ENCODE peak calls at places on chromosomes 7 and 10, in four cellular contexts. T, R, I and J are unnamed samples.

GRCh38 chr10:21572578-21572977 is 38.5 kb downstream of the MLLT10 start:
- DNase-seq in T (no peak), R (no peak), I (peak), J (no peak)

GRCh38 chr10:128735996-128736395 is 609.8 kb upstream of the MKI67 start:
- DNase-seq in T (no peak), R (no peak), I (no peak), J (no peak)

GRCh38 chr10:23270531-23270930 is 74.1 kb downstream of the C10orf67 start:
- DNase-seq in T (no peak), R (no peak), I (no peak), J (no peak)

GRCh38 chr10:118966131-118967125 is 63.1 kb upstream of the NANOS1 start:
- DNase-seq in T (no peak), R (no peak), I (no peak), J (no peak)

GRCh38 chr10:103192089-103192450 is 1.0 kb downstream of the NT5C2 start:
- DNase-seq in T (no peak), R (no peak), I (peak), J (no peak)

GRCh38 chr7:9718071-9718470 is 1255.6 kb upstream of the PHF14 start:
- DNase-seq in T (no peak), R (no peak), I (no peak), J (no peak)

GRCh38 chr10:72274730-72275350 is 1.1 kb downstream of the DDIT4 start:
- DNase-seq in T (peak), R (peak), I (peak), J (no peak)

GRCh38 chr10:88521806-88522205 is 61.3 kb downstream of the RNLS start:
- DNase-seq in T (no peak), R (no peak), I (no peak), J (no peak)

GRCh38 chr10:112790030-112790429 is 160.0 kb upstream of the TCF7L2 start:
- DNase-seq in T (no peak), R (no peak), I (no peak), J (no peak)

GRCh38 chr10:76184647-76185046 is 753.2 kb downstream of the LRMDA start:
- DNase-seq in T (no peak), R (no peak), I (no peak), J (no peak)

GRCh38 chr7:155951554-155952158 is 139.4 kb upstream of the SHH start:
- DNase-seq in T (no peak), R (no peak), I (peak), J (peak)

GRCh38 chr7:74178632-74179031 is 4.5 kb downstream of the EIF4H start:
- DNase-seq in T (no peak), R (no peak), I (peak), J (peak)

GRCh38 chr10:104077282-104078151 is 8.2 kb downstream of the COL17A1 start:
- DNase-seq in T (no peak), R (peak), I (no peak), J (no peak)

GRCh38 chr10:100347568-100348195 is 649 bp downstream of the SCD start:
- DNase-seq in T (no peak), R (no peak), I (peak), J (no peak)

GRCh38 chr7:36527549-36527913 is 137.9 kb downstream of the ANLN start:
- DNase-seq in T (no peak), R (no peak), I (no peak), J (no peak)

GRCh38 chr7:128231021-128231420 is 10.1 kb upstream of the LEP start:
- DNase-seq in T (no peak), R (no peak), I (no peak), J (no peak)

GRCh38 chr7:47571355-47572100 is 10.4 kb downstream of the TNS3 start:
- DNase-seq in T (no peak), R (peak), I (peak), J (peak)

GRCh38 chr7:158687406-158687805 is 17.2 kb downstream of the NCAPG2 start:
- DNase-seq in T (no peak), R (no peak), I (no peak), J (no peak)

GRCh38 chr10:25522946-25523608 is 348.3 kb downstream of the GPR158 start:
- DNase-seq in T (no peak), R (no peak), I (no peak), J (no peak)

GRCh38 chr10:57482259-57482658 is 785.4 kb downstream of the IPMK start:
- DNase-seq in T (no peak), R (no peak), I (no peak), J (no peak)

GRCh38 chr7:141057788-141058187 is 16.1 kb upstream of the TMEM178B start:
- DNase-seq in T (no peak), R (no peak), I (no peak), J (no peak)

GRCh38 chr7:86094166-86094669 is 549.5 kb upstream of the GRM3 start:
- DNase-seq in T (no peak), R (no peak), I (no peak), J (no peak)